ENCODE peak calls at places on chromosomes 12 and 14, in eight cellular contexts. F is heart left ventricle, N is cardiac fibroblast, U is body of pancreas, W is cardiac muscle cell, T is Caco-2, G is GM06990, O is progenitor cell of endocrine pancreas. Q is an unnamed sample.

GRCh38 chr12:29081101-29081500 is 68.0 kb upstream of the FAR2 start:
- DNase-seq in F (no peak), N (peak), U (no peak), W (no peak), T (no peak), G (no peak), O (no peak), Q (no peak)

GRCh38 chr14:42930058-42930457 is 1323.4 kb downstream of the LRFN5 start:
- DNase-seq in F (no peak), N (no peak), U (peak), W (no peak), T (no peak), G (no peak), O (no peak), Q (no peak)

GRCh38 chr12:45966486-45966885 is 23.9 kb downstream of the SCAF11 start:
- DNase-seq in F (no peak), N (peak), U (no peak), W (peak), T (peak), G (no peak), O (no peak), Q (no peak)

GRCh38 chr14:81343166-81343565 is 57.0 kb downstream of the STON2 start:
- DNase-seq in F (no peak), N (no peak), U (no peak), W (no peak), T (no peak), G (no peak), O (no peak), Q (no peak)

GRCh38 chr12:93911436-93911835 is 234.3 kb downstream of the CRADD start:
- DNase-seq in F (no peak), N (no peak), U (no peak), W (peak), T (no peak), G (no peak), O (no peak), Q (no peak)

GRCh38 chr14:84988391-84988790 is 541.6 kb upstream of the FLRT2 start:
- DNase-seq in F (no peak), N (no peak), U (no peak), W (no peak), T (no peak), G (no peak), O (no peak), Q (no peak)

GRCh38 chr14:98099527-98099926 is 1172.5 kb downstream of the BCL11B start:
- DNase-seq in F (no peak), N (no peak), U (no peak), W (no peak), T (no peak), G (no peak), O (no peak), Q (no peak)

GRCh38 chr14:31937730-31938346 is 139.3 kb upstream of the ARHGAP5 start:
- DNase-seq in F (peak), N (peak), U (peak), W (peak), T (peak), G (peak), O (no peak), Q (no peak)

GRCh38 chr12:130160711-130161231 is 1.5 kb upstream of the FZD10 start:
- DNase-seq in F (no peak), N (no peak), U (no peak), W (no peak), T (no peak), G (no peak), O (no peak), Q (no peak)

GRCh38 chr12:55470088-55470830 is at the start of gene OR6C70:
- DNase-seq in F (no peak), N (no peak), U (no peak), W (no peak), T (no peak), G (no peak), O (no peak), Q (no peak)

GRCh38 chr12:57612711-57613426 is 1.6 kb downstream of the ARHGEF25 start:
- DNase-seq in F (no peak), N (no peak), U (no peak), W (no peak), T (no peak), G (no peak), O (no peak), Q (no peak)

GRCh38 chr12:43312991-43313505 is 239.0 kb downstream of the ADAMTS20 start:
- DNase-seq in F (no peak), N (peak), U (no peak), W (peak), T (no peak), G (no peak), O (no peak), Q (no peak)

GRCh38 chr14:100567877-100568163 is 19.4 kb downstream of the BEGAIN start:
- DNase-seq in F (no peak), N (no peak), U (no peak), W (no peak), T (no peak), G (no peak), O (no peak), Q (no peak)

GRCh38 chr12:105968025-105968424 is 170.7 kb downstream of the NUAK1 start:
- DNase-seq in F (no peak), N (no peak), U (no peak), W (no peak), T (no peak), G (no peak), O (no peak), Q (no peak)

GRCh38 chr14:55446833-55447232 is 6.4 kb upstream of the TBPL2 start:
- DNase-seq in F (no peak), N (peak), U (no peak), W (peak), T (no peak), G (no peak), O (no peak), Q (no peak)

GRCh38 chr14:32509632-32510187 is 180.6 kb downstream of the AKAP6 start:
- DNase-seq in F (no peak), N (peak), U (peak), W (peak), T (no peak), G (no peak), O (no peak), Q (no peak)

GRCh38 chr12:113870035-113870434 is 96.1 kb downstream of the RBM19 start:
- DNase-seq in F (peak), N (no peak), U (no peak), W (no peak), T (no peak), G (no peak), O (no peak), Q (no peak)

GRCh38 chr12:69837191-69838085 is 12.4 kb downstream of the MYRFL start:
- DNase-seq in F (no peak), N (no peak), U (no peak), W (peak), T (no peak), G (no peak), O (no peak), Q (no peak)

GRCh38 chr12:112097641-112098040 is 10.9 kb downstream of the NAA25 start:
- DNase-seq in F (no peak), N (peak), U (no peak), W (no peak), T (no peak), G (no peak), O (no peak), Q (no peak)

GRCh38 chr12:110841007-110841406 is 5.8 kb upstream of the CCDC63 start:
- DNase-seq in F (no peak), N (no peak), U (no peak), W (no peak), T (no peak), G (no peak), O (no peak), Q (no peak)

GRCh38 chr14:90758959-90759358 is 57.3 kb downstream of the TTC7B start:
- DNase-seq in F (peak), N (peak), U (peak), W (peak), T (peak), G (no peak), O (no peak), Q (no peak)

GRCh38 chr12:95796225-95796981 is 5.8 kb upstream of the NTN4 start:
- DNase-seq in F (no peak), N (no peak), U (no peak), W (no peak), T (peak), G (no peak), O (no peak), Q (no peak)

GRCh38 chr14:74289801-74290200 is 12.9 kb downstream of the ABCD4 start:
- DNase-seq in F (no peak), N (no peak), U (no peak), W (no peak), T (no peak), G (no peak), O (no peak), Q (no peak)

GRCh38 chr12:118307069-118307954 is 65.4 kb downstream of the TAOK3 start:
- DNase-seq in F (no peak), N (peak), U (peak), W (peak), T (no peak), G (peak), O (no peak), Q (no peak)

GRCh38 chr12:49777800-49778748 is 36.7 kb downstream of the TMBIM6 start:
- DNase-seq in F (peak), N (peak), U (peak), W (peak), T (peak), G (no peak), O (peak), Q (no peak)

GRCh38 chr12:52054231-52054837 is 3.1 kb downstream of the NR4A1 start:
- DNase-seq in F (no peak), N (no peak), U (no peak), W (peak), T (no peak), G (no peak), O (no peak), Q (no peak)

GRCh38 chr12:27034607-27035293 is 12.4 kb downstream of the MED21 start:
- DNase-seq in F (no peak), N (no peak), U (no peak), W (no peak), T (no peak), G (no peak), O (no peak), Q (no peak)

GRCh38 chr14:79370969-79371368 is 840.3 kb downstream of the DIO2 start:
- DNase-seq in F (no peak), N (no peak), U (no peak), W (no peak), T (no peak), G (no peak), O (no peak), Q (no peak)

GRCh38 chr14:96130391-96130790 is 74.2 kb upstream of the BDKRB2 start:
- DNase-seq in F (no peak), N (no peak), U (no peak), W (no peak), T (no peak), G (no peak), O (no peak), Q (no peak)

GRCh38 chr14:70622111-70622712 is 19.5 kb upstream of the TTC9 start:
- DNase-seq in F (no peak), N (peak), U (peak), W (peak), T (peak), G (no peak), O (peak), Q (no peak)

GRCh38 chr12:39314547-39314946 is 128.4 kb downstream of the KIF21A start:
- DNase-seq in F (no peak), N (no peak), U (no peak), W (no peak), T (no peak), G (no peak), O (no peak), Q (no peak)

GRCh38 chr12:1532367-1532752 is 62.0 kb downstream of the FBXL14 start:
- DNase-seq in F (no peak), N (no peak), U (no peak), W (no peak), T (no peak), G (no peak), O (no peak), Q (no peak)

GRCh38 chr12:94037444-94037843 is 110.9 kb upstream of the PLXNC1 start:
- DNase-seq in F (no peak), N (no peak), U (no peak), W (peak), T (no peak), G (no peak), O (no peak), Q (no peak)

GRCh38 chr14:95018845-95019244 is 138.5 kb downstream of the DICER1 start:
- DNase-seq in F (no peak), N (no peak), U (no peak), W (peak), T (no peak), G (no peak), O (no peak), Q (no peak)

GRCh38 chr12:88706286-88706685 is 126.0 kb upstream of the KITLG start:
- DNase-seq in F (no peak), N (peak), U (no peak), W (no peak), T (no peak), G (no peak), O (no peak), Q (no peak)

GRCh38 chr14:104205781-104206180 is 67.4 kb downstream of the KIF26A start:
- DNase-seq in F (no peak), N (no peak), U (no peak), W (no peak), T (no peak), G (no peak), O (no peak), Q (no peak)

GRCh38 chr14:100528962-100529560 is 58.2 kb downstream of the BEGAIN start:
- DNase-seq in F (peak), N (no peak), U (no peak), W (no peak), T (no peak), G (peak), O (no peak), Q (peak)

GRCh38 chr12:103884316-103884715 is 43.3 kb upstream of the NT5DC3 start:
- DNase-seq in F (no peak), N (peak), U (peak), W (peak), T (peak), G (no peak), O (no peak), Q (no peak)
- TF ChIP-seq CTCF in F (no peak), N (peak), U (no peak), W (peak), T (no peak), G (peak), O (peak), Q (peak)

DNA sequence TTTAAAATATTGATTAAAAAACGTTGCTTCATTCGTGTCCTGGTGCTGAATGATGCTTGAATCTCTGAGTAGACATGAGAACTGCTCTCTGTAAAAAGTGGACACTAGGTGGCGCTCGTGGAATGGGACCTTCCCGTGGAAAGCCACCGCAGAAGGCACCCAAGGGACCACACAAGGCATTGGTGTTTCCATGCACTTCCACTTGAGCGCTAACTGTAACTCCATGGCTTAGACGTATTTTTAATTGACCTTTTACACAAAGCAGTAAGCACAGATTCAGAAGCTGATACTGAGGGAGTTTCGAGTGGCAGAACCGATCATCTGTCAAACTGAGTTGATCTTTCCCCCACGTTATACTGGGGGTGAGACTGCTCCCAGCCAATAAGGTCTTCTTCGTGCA is 135.3 kb downstream of the PRKCH start:
- DNase-seq in F (no peak), N (peak), U (peak), W (peak), T (peak), G (no peak), O (peak), Q (no peak)
- TF ChIP-seq CTCF in F (peak), N (peak), U (peak), W (peak), T (peak), G (peak), O (peak), Q (peak)

GRCh38 chr12:3362751-3363150 is 128.3 kb upstream of the PRMT8 start:
- DNase-seq in F (no peak), N (no peak), U (peak), W (no peak), T (no peak), G (no peak), O (no peak), Q (no peak)

GRCh38 chr12:3364226-3364625 is 126.8 kb upstream of the PRMT8 start:
- DNase-seq in F (no peak), N (no peak), U (no peak), W (no peak), T (no peak), G (no peak), O (no peak), Q (no peak)

GRCh38 chr12:3364661-3365264 is 126.2 kb upstream of the PRMT8 start:
- DNase-seq in F (no peak), N (no peak), U (peak), W (no peak), T (no peak), G (no peak), O (no peak), Q (no peak)

GRCh38 chr12:3365416-3366385 is 125.3 kb upstream of the PRMT8 start:
- DNase-seq in F (no peak), N (no peak), U (peak), W (peak), T (peak), G (no peak), O (peak), Q (no peak)

GRCh38 chr12:3363608-3364007 is 127.4 kb upstream of the PRMT8 start:
- DNase-seq in F (no peak), N (no peak), U (peak), W (no peak), T (no peak), G (no peak), O (no peak), Q (no peak)
- TF ChIP-seq CTCF in F (no peak), N (no peak), U (no peak), W (no peak), T (no peak), G (no peak), O (no peak), Q (no peak)

GRCh38 chr14:24317141-24317927 is 6.0 kb downstream of the LTB4R start:
- DNase-seq in F (no peak), N (peak), U (no peak), W (peak), T (no peak), G (no peak), O (no peak), Q (no peak)

GRCh38 chr14:24315243-24315806 is 4.0 kb downstream of the LTB4R start:
- DNase-seq in F (no peak), N (no peak), U (no peak), W (no peak), T (no peak), G (no peak), O (no peak), Q (no peak)

GRCh38 chr14:24316597-24316950 is 5.3 kb downstream of the LTB4R start:
- DNase-seq in F (no peak), N (no peak), U (no peak), W (no peak), T (no peak), G (no peak), O (no peak), Q (no peak)

GRCh38 chr14:24314377-24315193 is 3.3 kb downstream of the LTB4R start:
- DNase-seq in F (no peak), N (no peak), U (no peak), W (no peak), T (no peak), G (no peak), O (no peak), Q (no peak)

GRCh38 chr14:24315807-24316596 is 4.7 kb downstream of the LTB4R start:
- DNase-seq in F (no peak), N (peak), U (no peak), W (peak), T (peak), G (no peak), O (no peak), Q (no peak)
- TF ChIP-seq CTCF in F (peak), N (no peak), U (peak), W (peak), T (no peak), G (no peak), O (peak), Q (no peak)

Q was measured in chondrocyte.